ENCODE peak calls at places on chromosomes 12 and 14, in ten cellular contexts. K is thoracic aorta; Z is AG20443; W is renal cortical epithelial cell; O is T-helper 1 cell; G is neuronal stem cell; I is fibroblast of the aortic adventitia; N is fibroblast of the conjunctiva; S is stimulated activated CD8-positive, alpha-beta memory T cell treated with anti-CD3 and anti-CD28 coated beads, Interleukin-2, amount 100 ng/mL, for 48 hours; F is NCI-H1092. J is an unnamed sample.

GRCh38 chr14:58639842-58640484 is 2.2 kb downstream of the DACT1 start:
- DNase-seq in G (peak; percentile 31), W (peak; percentile 76), N (peak; percentile 82), Z (peak; percentile 75), I (peak; percentile 96), O (no peak), S (no peak), F (peak; percentile 79), K (no peak), J (peak; percentile 74)

GRCh38 chr12:1908758-1909157 is 9.7 kb downstream of the CACNA2D4 start:
- DNase-seq in W (no peak), O (no peak), K (no peak), I (no peak), F (no peak), N (no peak), Z (peak; percentile 7), G (no peak), S (no peak), J (no peak)

GRCh38 chr14:61516957-61517356 is 178.4 kb upstream of the HIF1A start:
- DNase-seq in F (no peak), Z (peak; percentile 65), O (no peak), I (peak; percentile 78), G (no peak), S (no peak), N (no peak), K (no peak), W (no peak), J (no peak)

GRCh38 chr12:15497621-15498285 is 175.4 kb downstream of the PTPRO start:
- DNase-seq in Z (no peak), N (no peak), W (peak; percentile 38), F (no peak), S (no peak), I (no peak), O (no peak), K (no peak), G (no peak), J (no peak)

GRCh38 chr12:124153396-124153795 is 141.5 kb upstream of the RFLNA start:
- DNase-seq in W (no peak), I (no peak), K (no peak), N (no peak), S (no peak), Z (no peak), F (no peak), O (no peak), G (no peak), J (no peak)

GRCh38 chr12:89389755-89390661 is 37.7 kb upstream of the DUSP6 start:
- DNase-seq in Z (no peak), K (no peak), I (peak; percentile 49), S (no peak), N (no peak), G (no peak), F (no peak), O (no peak), W (peak; percentile 88), J (no peak)

GRCh38 chr12:54370218-54370730 is 6.0 kb upstream of the GPR84 start:
- DNase-seq in I (peak; percentile 85), G (no peak), N (peak; percentile 72), S (no peak), Z (peak; percentile 92), K (peak; percentile 57), F (no peak), W (peak; percentile 64), O (no peak), J (no peak)

GRCh38 chr14:21680072-21680471 is 6.5 kb upstream of the OR4E1 start:
- DNase-seq in N (no peak), F (no peak), O (no peak), G (no peak), Z (no peak), I (peak; percentile 17), K (no peak), W (no peak), S (no peak), J (no peak)

GRCh38 chr12:131061041-131061806 is 107.5 kb downstream of the ADGRD1 start:
- DNase-seq in F (no peak), S (no peak), G (no peak), N (no peak), O (no peak), K (no peak), Z (no peak), W (no peak), I (no peak), J (no peak)

GRCh38 chr12:6635375-6635855 is 344 bp downstream of the LPAR5 start:
- DNase-seq in Z (no peak), N (no peak), O (no peak), S (peak; percentile 47), W (no peak), K (no peak), G (no peak), I (no peak), F (no peak), J (no peak)

GRCh38 chr12:91588874-91589454 is 406.3 kb upstream of the DCN start:
- DNase-seq in F (no peak), W (no peak), I (no peak), S (no peak), Z (no peak), K (no peak), O (no peak), N (no peak), G (no peak), J (no peak)

GRCh38 chr12:132243596-132244289 is 85.6 kb downstream of the GALNT9 start:
- DNase-seq in N (no peak), Z (no peak), K (no peak), G (no peak), S (no peak), W (no peak), O (no peak), F (no peak), I (no peak), J (no peak)

GRCh38 chr12:124831590-124831989 is 32.1 kb downstream of the SCARB1 start:
- DNase-seq in K (no peak), F (no peak), S (no peak), G (no peak), I (no peak), O (no peak), Z (no peak), N (no peak), W (no peak), J (no peak)

GRCh38 chr14:65821224-65821753 is 408.8 kb downstream of the FUT8 start:
- DNase-seq in I (no peak), W (no peak), Z (no peak), N (no peak), F (no peak), S (no peak), O (no peak), K (no peak), G (no peak), J (no peak)

GRCh38 chr12:132176920-132177551 is 32.8 kb downstream of the NOC4L start:
- DNase-seq in F (no peak), K (no peak), G (no peak), W (no peak), I (no peak), Z (no peak), O (no peak), N (no peak), S (no peak), J (no peak)

GRCh38 chr14:94691658-94692029 is 78.3 kb downstream of the GSC start:
- DNase-seq in O (no peak), F (no peak), S (no peak), W (no peak), K (no peak), Z (peak; percentile 49), G (no peak), N (no peak), I (peak; percentile 31), J (no peak)

GRCh38 chr14:50058112-50058511 is 58.3 kb downstream of the VCPKMT start:
- DNase-seq in G (no peak), Z (no peak), F (no peak), I (no peak), N (no peak), W (no peak), K (no peak), O (no peak), S (no peak), J (no peak)

GRCh38 chr14:54252072-54252730 is 144.6 kb upstream of the CDKN3 start:
- DNase-seq in F (no peak), O (no peak), S (no peak), I (peak; percentile 77), N (no peak), W (peak; percentile 97), G (no peak), Z (peak; percentile 84), K (no peak), J (no peak)

GRCh38 chr12:122029620-122030426 is 8.1 kb downstream of the BCL7A start:
- DNase-seq in I (no peak), Z (no peak), O (no peak), S (no peak), N (no peak), K (no peak), F (no peak), G (no peak), W (no peak), J (no peak)

GRCh38 chr12:72570601-72571000 is 298.4 kb downstream of the TRHDE start:
- DNase-seq in W (no peak), Z (no peak), N (no peak), O (no peak), I (no peak), K (no peak), F (no peak), S (no peak), G (no peak), J (no peak)

GRCh38 chr12:105399428-105400081 is 69.1 kb downstream of the C12orf75 start:
- DNase-seq in Z (no peak), S (no peak), G (no peak), F (no peak), I (no peak), K (no peak), N (no peak), W (no peak), O (no peak), J (no peak)

GRCh38 chr12:1644523-1645438 is 15.8 kb downstream of the WNT5B start:
- DNase-seq in Z (peak; percentile 90), S (no peak), N (peak; percentile 74), W (peak; percentile 42), I (peak; percentile 79), O (no peak), K (no peak), G (no peak), F (peak; percentile 92), J (peak; percentile 84)

GRCh38 chr14:43697003-43697402 is 810.1 kb downstream of the FSCB start:
- DNase-seq in O (no peak), S (no peak), N (no peak), I (no peak), G (no peak), Z (no peak), F (no peak), K (no peak), W (no peak), J (no peak)

GRCh38 chr12:120674172-120674571 is 12.8 kb upstream of the MLEC start:
- DNase-seq in W (no peak), S (no peak), O (no peak), F (no peak), G (no peak), K (no peak), I (no peak), Z (no peak), N (no peak), J (no peak)

GRCh38 chr14:56733396-56733795 is 76.9 kb downstream of the OTX2 start:
- DNase-seq in F (no peak), O (no peak), W (no peak), I (no peak), N (no peak), S (no peak), K (no peak), Z (no peak), G (no peak), J (no peak)

GRCh38 chr12:66290716-66291200 is 11.5 kb upstream of the HELB start:
- DNase-seq in O (no peak), W (no peak), S (no peak), G (no peak), K (no peak), I (no peak), N (no peak), Z (no peak), F (no peak), J (no peak)

GRCh38 chr14:52348279-52348678 is 34.2 kb downstream of the PTGER2 start:
- DNase-seq in S (no peak), I (no peak), W (no peak), K (no peak), Z (peak; percentile 58), G (no peak), N (no peak), O (no peak), F (no peak), J (no peak)

GRCh38 chr14:69848903-69849391 is 30.3 kb upstream of the SMOC1 start:
- DNase-seq in I (no peak), W (no peak), N (no peak), G (no peak), K (no peak), S (no peak), F (peak; percentile 19), Z (no peak), O (no peak), J (no peak)